ENCODE peak calls at places on chromosomes 4 and X, in seven cellular contexts. M is CD4-positive, CD25-positive, alpha-beta regulatory T cell; I is DMS53; A is H7; G is astrocyte of the spinal cord; Z is fibroblast of lung; K is CD8-positive, alpha-beta memory T cell. E is an unnamed sample.

GRCh38 chr4:158094413-158095110 is 78.3 kb downstream of the GASK1B start:
- DNase-seq in M (no peak), Z (peak), K (no peak), I (peak), G (peak), A (no peak), E (no peak)

GRCh38 chr4:79651516-79651915 is 243.5 kb upstream of the GK2 start:
- DNase-seq in I (peak), M (no peak), K (no peak), A (peak), G (no peak), Z (peak), E (peak)

GRCh38 chr4:97593248-97593647 is 550.0 kb downstream of the STPG2 start:
- DNase-seq in Z (no peak), I (no peak), A (no peak), G (no peak), K (no peak), M (no peak), E (no peak)

GRCh38 chr4:163343604-163344146 is at the start of gene NPY5R:
- DNase-seq in G (no peak), I (peak), M (no peak), Z (no peak), A (peak), K (no peak), E (peak)

GRCh38 chr4:73589261-73589847 is 30.9 kb downstream of the RASSF6 start:
- DNase-seq in M (no peak), I (peak), K (no peak), Z (peak), A (no peak), G (peak), E (no peak)

GRCh38 chr4:174764105-174764729 is 64.8 kb downstream of the GLRA3 start:
- DNase-seq in M (no peak), Z (peak), I (peak), G (peak), K (no peak), A (peak), E (peak)

GRCh38 chr4:36054750-36055467 is 189.4 kb downstream of the ARAP2 start:
- DNase-seq in G (peak), I (no peak), K (no peak), Z (peak), M (no peak), A (no peak), E (no peak)

GRCh38 chr4:57490520-57490919 is 380.3 kb upstream of the IGFBP7 start:
- DNase-seq in G (peak), M (no peak), Z (no peak), I (no peak), K (no peak), A (no peak), E (peak)

GRCh38 chr4:8904666-8905065 is 33.0 kb upstream of the HMX1 start:
- DNase-seq in M (no peak), A (peak), G (no peak), Z (no peak), K (no peak), I (no peak), E (no peak)

GRCh38 chrX:86154586-86154985 is 6.3 kb downstream of the DACH2 start:
- DNase-seq in M (no peak), G (no peak), I (no peak), K (no peak), Z (no peak), A (no peak), E (peak)

GRCh38 chr4:66178901-66179300 is 508.6 kb upstream of the EPHA5 start:
- DNase-seq in M (no peak), K (no peak), G (peak), Z (peak), A (peak), I (peak), E (peak)

GRCh38 chrX:140733766-140734342 is 24.3 kb downstream of the LINC00632 start:
- DNase-seq in A (peak), G (peak), M (peak), Z (peak), I (peak), K (no peak), E (peak)

GRCh38 chr4:39617534-39617933 is 21.1 kb downstream of the SMIM14 start:
- DNase-seq in Z (no peak), G (no peak), I (no peak), A (no peak), K (no peak), M (no peak), E (no peak)

GRCh38 chr4:15238720-15239119 is 189.1 kb upstream of the C1QTNF7 start:
- DNase-seq in Z (peak), G (peak), A (peak), M (peak), I (peak), K (no peak), E (no peak)

GRCh38 chrX:69616520-69617203 is 749 bp downstream of the EDA start:
- DNase-seq in A (peak), M (peak), G (no peak), K (peak), Z (no peak), I (peak), E (peak)

GRCh38 chr4:41359836-41360213 is 103.1 kb downstream of the UCHL1 start:
- DNase-seq in A (no peak), K (no peak), Z (no peak), I (no peak), M (no peak), G (no peak), E (peak)

GRCh38 chrX:44621088-44621487 is 78.4 kb upstream of the FUNDC1 start:
- DNase-seq in A (no peak), K (no peak), M (no peak), I (no peak), G (no peak), Z (no peak), E (no peak)

GRCh38 chr4:186204103-186204559 is 12.8 kb downstream of the CYP4V2 start:
- DNase-seq in A (no peak), Z (peak), I (no peak), K (no peak), M (peak), G (no peak), E (no peak)

GRCh38 chr4:150501019-150501727 is 80.8 kb upstream of the MAB21L2 start:
- DNase-seq in Z (peak), A (no peak), K (no peak), G (peak), M (no peak), I (no peak), E (no peak)

GRCh38 chr4:103272174-103272573 is 74.0 kb upstream of the CENPE start:
- DNase-seq in Z (no peak), A (no peak), I (peak), M (no peak), G (no peak), K (no peak), E (peak)

GRCh38 chrX:119391279-119391678 is 7.9 kb upstream of the SLC25A43 start:
- DNase-seq in K (no peak), I (peak), G (peak), A (peak), Z (peak), M (no peak), E (no peak)

GRCh38 chr4:89056953-89057398 is at the start of gene FAM13A:
- DNase-seq in A (peak), G (peak), I (peak), M (no peak), Z (peak), K (no peak), E (peak)

GRCh38 chrX:63561425-63561824 is 210.3 kb upstream of the SPIN4 start:
- DNase-seq in A (no peak), G (no peak), I (peak), M (no peak), Z (peak), K (no peak), E (no peak)

GRCh38 chr4:146255463-146255862 is 41.1 kb downstream of the REELD1 start:
- DNase-seq in M (no peak), G (peak), K (no peak), I (no peak), A (no peak), Z (peak), E (no peak)

GRCh38 chrX:13747836-13748235 is 13.3 kb downstream of the OFD1 start:
- DNase-seq in Z (peak), I (peak), K (no peak), G (peak), A (peak), M (peak), E (peak)

GRCh38 chr4:86664959-86665358 is 70.8 kb downstream of the PTPN13 start:
- DNase-seq in M (no peak), K (no peak), I (no peak), Z (peak), A (no peak), G (peak), E (no peak)

E was measured in NCI-H69.